ENCODE peak calls at places on chromosomes 13 and 19, in eight cellular contexts. J, R, Y, C, H, E, N and Q are unnamed samples.

GRCh38 chr13:52646967-52647366 is 4.7 kb downstream of the HNRNPA1L2 start:
- DNase-seq in J (no peak), R (no peak), Y (no peak), C (no peak), H (no peak), E (no peak), N (no peak), Q (no peak)

GRCh38 chr19:15199652-15200574 is 882 bp downstream of the NOTCH3 start:
- DNase-seq in J (no peak), R (peak), Y (no peak), C (no peak), H (no peak), E (no peak), N (peak), Q (no peak)

GRCh38 chr19:47378246-47378645 is 29.1 kb downstream of the DHX34 start:
- DNase-seq in J (no peak), R (no peak), Y (no peak), C (no peak), H (no peak), E (no peak), N (no peak), Q (no peak)

GRCh38 chr19:7326105-7326877 is 22.4 kb upstream of the ARHGEF18 start:
- DNase-seq in J (no peak), R (peak), Y (no peak), C (peak), H (no peak), E (no peak), N (no peak), Q (no peak)

GRCh38 chr19:9139609-9140158 is 513 bp upstream of the ZNF317 start:
- DNase-seq in J (no peak), R (no peak), Y (no peak), C (no peak), H (no peak), E (no peak), N (no peak), Q (no peak)

GRCh38 chr13:106183410-106184128 is 351.9 kb downstream of the EFNB2 start:
- DNase-seq in J (no peak), R (no peak), Y (no peak), C (no peak), H (no peak), E (no peak), N (no peak), Q (no peak)

GRCh38 chr13:71054358-71054757 is 812.6 kb downstream of the DACH1 start:
- DNase-seq in J (no peak), R (no peak), Y (no peak), C (no peak), H (no peak), E (no peak), N (no peak), Q (no peak)

GRCh38 chr19:47765522-47766358 is 12.8 kb upstream of the SELENOW start:
- DNase-seq in J (peak), R (peak), Y (peak), C (no peak), H (no peak), E (peak), N (peak), Q (peak)

GRCh38 chr19:11359421-11359820 is 4.2 kb downstream of the PLPPR2 start:
- DNase-seq in J (no peak), R (no peak), Y (no peak), C (no peak), H (no peak), E (no peak), N (no peak), Q (no peak)

GRCh38 chr13:41675306-41675705 is 218.0 kb downstream of the RGCC start:
- DNase-seq in J (no peak), R (no peak), Y (no peak), C (no peak), H (no peak), E (no peak), N (no peak), Q (no peak)

GRCh38 chr19:7366701-7367420 is 18.1 kb downstream of the ARHGEF18 start:
- DNase-seq in J (no peak), R (peak), Y (no peak), C (peak), H (peak), E (no peak), N (no peak), Q (no peak)

GRCh38 chr13:59787679-59788078 is 376.0 kb downstream of the DIAPH3 start:
- DNase-seq in J (no peak), R (no peak), Y (no peak), C (no peak), H (no peak), E (no peak), N (no peak), Q (no peak)

GRCh38 chr13:25453966-25454365 is 82.2 kb downstream of the ATP8A2 start:
- DNase-seq in J (no peak), R (no peak), Y (no peak), C (no peak), H (no peak), E (no peak), N (no peak), Q (no peak)

GRCh38 chr19:13400296-13400695 is 106.0 kb downstream of the CACNA1A start:
- DNase-seq in J (no peak), R (no peak), Y (no peak), C (no peak), H (no peak), E (no peak), N (no peak), Q (no peak)

GRCh38 chr13:48231080-48231479 is 1.9 kb upstream of the ITM2B start:
- DNase-seq in J (no peak), R (no peak), Y (no peak), C (no peak), H (peak), E (no peak), N (no peak), Q (no peak)

GRCh38 chr19:12647490-12648071 is 19.0 kb downstream of the MAN2B1 start:
- DNase-seq in J (peak), R (peak), Y (no peak), C (peak), H (no peak), E (peak), N (peak), Q (peak)

GRCh38 chr19:52217576-52217975 is 27.7 kb downstream of the PPP2R1A start:
- DNase-seq in J (no peak), R (peak), Y (no peak), C (no peak), H (no peak), E (no peak), N (no peak), Q (no peak)

DNA sequence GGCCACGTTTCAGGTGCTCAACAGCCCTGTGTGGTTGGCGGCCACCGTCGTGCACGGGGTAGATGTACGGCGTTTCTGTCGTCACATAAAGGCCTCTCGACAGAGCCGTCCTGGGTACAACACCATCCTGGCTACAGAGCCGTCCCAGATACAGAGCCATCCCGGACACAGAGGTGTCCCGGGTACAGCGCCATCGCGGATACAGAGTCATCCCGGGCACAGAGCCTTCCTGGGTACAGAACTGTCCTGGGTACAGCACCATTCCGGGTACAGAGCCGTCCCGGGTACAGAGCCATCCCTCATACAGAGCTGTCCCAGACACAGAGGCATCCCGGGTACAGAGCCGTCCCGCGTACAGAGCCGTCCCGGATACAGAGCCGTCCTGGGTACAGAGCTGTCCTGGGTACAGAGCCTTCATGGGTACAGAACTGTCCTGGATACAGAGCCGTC is 222.7 kb upstream of the SOX1 start:
- DNase-seq in J (no peak), R (no peak), Y (no peak), C (no peak), H (no peak), E (no peak), N (peak), Q (no peak)
- H3K27ac ChIP-seq in J (no peak), R (no peak), Y (no peak), C (no peak), H (no peak), E (no peak), N (no peak), Q (no peak)

GRCh38 chr19:35750167-35750566 is 1.8 kb downstream of the LIN37 start:
- DNase-seq in J (no peak), R (no peak), Y (no peak), C (no peak), H (no peak), E (no peak), N (no peak), Q (no peak)
- H3K27ac ChIP-seq in J (no peak), R (no peak), Y (no peak), C (no peak), H (no peak), E (no peak), N (no peak), Q (no peak)

GRCh38 chr19:3398114-3398899 is 31.9 kb downstream of the NFIC start:
- DNase-seq in J (peak), R (no peak), Y (peak), C (no peak), H (no peak), E (peak), N (peak), Q (peak)
- H3K27ac ChIP-seq in J (peak), R (no peak), Y (peak), C (no peak), H (no peak), E (peak), N (peak), Q (peak)

GRCh38 chr13:113547248-113547971 is 37.1 kb upstream of the TFDP1 start:
- DNase-seq in J (no peak), R (no peak), Y (no peak), C (no peak), H (peak), E (no peak), N (peak), Q (peak)
- H3K27ac ChIP-seq in J (peak), R (no peak), Y (no peak), C (no peak), H (peak), E (peak), N (no peak), Q (peak)